ENCODE peak calls at places on chromosomes 6 and 20, in four cellular contexts. V is HCT116; I is mesendoderm; Z is CD4-positive, alpha-beta T cell. W is an unnamed sample.

GRCh38 chr6:168598251-168599117 is 157.5 kb downstream of the SMOC2 start:
- DNase-seq in I (no peak), Z (no peak), V (no peak), W (no peak)

GRCh38 chr20:63884506-63885263 is 10.2 kb upstream of the DNAJC5 start:
- DNase-seq in V (no peak), I (no peak), Z (no peak), W (no peak)

GRCh38 chr6:112231609-112232060 is 22.7 kb downstream of the LAMA4 start:
- DNase-seq in I (no peak), V (no peak), Z (no peak), W (no peak)

GRCh38 chr6:42661540-42662153 is 60.8 kb downstream of the PRPH2 start:
- DNase-seq in Z (peak), I (peak), V (peak), W (peak)

GRCh38 chr6:7282097-7282906 is 30.7 kb downstream of the SSR1 start:
- DNase-seq in Z (no peak), I (no peak), V (no peak), W (no peak)

GRCh38 chr6:722608-723007 is 29.7 kb upstream of the EXOC2 start:
- DNase-seq in I (no peak), V (no peak), Z (no peak), W (no peak)

GRCh38 chr6:167849846-167850459 is 23.2 kb downstream of the AFDN start:
- DNase-seq in V (peak), Z (no peak), I (peak), W (no peak)

GRCh38 chr6:81743649-81744048 is 8.8 kb downstream of the TENT5A start:
- DNase-seq in Z (no peak), I (no peak), V (no peak), W (no peak)

GRCh38 chr20:2626853-2627541 is 25.4 kb upstream of the NOP56 start:
- DNase-seq in V (peak), I (peak), Z (no peak), W (no peak)
- H3K27ac ChIP-seq in V (no peak), I (no peak), Z (no peak), W (no peak)

GRCh38 chr20:13874269-13875158 is 89.7 kb downstream of the NDUFAF5 start:
- DNase-seq in Z (no peak), I (peak), V (no peak), W (no peak)
- H3K27ac ChIP-seq in Z (no peak), I (peak), V (no peak), W (no peak)

GRCh38 chr6:88566746-88567534 is 396.5 kb downstream of the RNGTT start:
- DNase-seq in V (no peak), Z (no peak), I (peak), W (no peak)
- H3K27ac ChIP-seq in V (no peak), Z (no peak), I (no peak), W (no peak)

GRCh38 chr6:170165501-170166117 is 125.3 kb downstream of the DLL1 start:
- DNase-seq in I (no peak), Z (no peak), V (no peak), W (no peak)
- H3K27ac ChIP-seq in I (no peak), Z (no peak), V (no peak), W (no peak)

DNA sequence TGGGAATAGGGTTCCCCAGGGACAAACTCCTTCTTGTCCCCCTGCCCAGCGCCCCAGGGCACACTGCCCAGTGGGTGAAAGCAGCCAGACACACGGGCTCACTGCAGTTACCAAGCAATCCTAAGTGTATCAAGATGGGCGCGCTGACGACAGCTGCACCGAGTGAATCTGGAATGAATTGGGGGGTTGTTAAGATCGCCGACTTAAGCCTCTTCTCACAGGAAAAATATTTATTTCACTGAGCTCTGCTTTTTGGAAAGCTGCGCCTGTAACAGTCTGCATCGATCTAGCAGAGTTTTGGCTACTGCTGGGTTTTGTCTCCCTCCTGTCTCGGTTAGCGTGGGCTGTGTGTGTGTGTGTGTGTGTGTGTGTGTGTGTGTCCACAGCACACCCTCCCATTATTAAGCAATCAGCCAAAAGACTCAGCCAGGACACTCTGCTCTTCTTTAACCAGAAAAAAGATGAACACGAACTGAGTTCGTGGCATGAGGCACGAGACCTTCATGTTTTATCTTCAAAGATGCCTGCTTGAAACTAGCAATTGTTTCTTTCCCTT is 35.9 kb downstream of the RIPOR3 start:
- DNase-seq in I (no peak), Z (no peak), V (no peak), W (no peak)
- H3K27ac ChIP-seq in I (no peak), Z (no peak), V (no peak), W (no peak)

DNA sequence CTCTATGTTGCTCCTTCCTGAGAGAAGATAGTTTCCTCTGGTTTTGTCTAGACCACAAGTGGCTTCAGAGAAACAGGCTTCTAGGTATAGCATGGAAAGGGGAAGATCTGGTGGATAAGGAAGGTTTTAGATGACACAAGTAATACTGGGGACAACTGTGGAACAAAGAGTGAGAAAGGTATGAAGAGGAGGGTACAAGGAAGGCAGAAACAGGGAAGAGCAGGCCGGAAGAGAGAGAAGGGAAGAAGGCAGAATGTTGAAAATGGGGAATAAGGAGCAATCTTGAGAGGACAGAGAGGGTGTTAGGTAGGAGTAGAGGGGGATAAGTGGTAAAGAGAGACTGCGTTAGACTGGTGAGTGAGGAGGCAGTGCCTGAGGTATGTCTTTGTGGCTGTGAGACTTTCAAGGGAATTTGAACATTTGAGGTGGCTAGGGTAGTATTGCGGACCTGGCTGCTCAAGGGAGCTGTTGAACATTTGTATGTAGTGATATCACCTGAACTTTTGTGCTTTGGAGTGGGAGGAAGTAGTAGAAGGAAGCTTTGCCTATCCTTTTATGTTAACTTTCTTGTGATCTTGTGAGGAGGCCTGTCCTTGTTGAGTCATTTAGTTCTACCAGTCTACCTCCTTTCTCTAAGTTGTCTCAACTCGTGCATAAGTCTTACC is 69.5 kb downstream of the FOXO3 start:
- DNase-seq in I (peak), V (no peak), Z (no peak), W (no peak)
- H3K27ac ChIP-seq in I (no peak), V (no peak), Z (no peak), W (no peak)

GRCh38 chr6:26328265-26328844 is 36.6 kb upstream of the BTN3A2 start:
- DNase-seq in Z (no peak), V (no peak), I (peak), W (no peak)
- H3K27ac ChIP-seq in Z (no peak), V (peak), I (no peak), W (no peak)

GRCh38 chr20:62489186-62489939 is 13.6 kb upstream of the GATA5 start:
- DNase-seq in I (no peak), V (no peak), Z (no peak), W (no peak)
- H3K27ac ChIP-seq in I (no peak), V (no peak), Z (no peak), W (no peak)

GRCh38 chr6:72946766-72947165 is 278.5 kb downstream of the KHDC1L start:
- DNase-seq in V (no peak), Z (no peak), I (no peak), W (no peak)
- H3K27ac ChIP-seq in V (no peak), Z (no peak), I (no peak), W (no peak)